ENCODE peak calls at places on chromosomes 13 and 19, in five cellular contexts. One of them, this sample, is unnamed.

GRCh38 chr19:16951529-16951928 is 62.7 kb downstream of the F2RL3 start:
- DNase-seq in H1: peak; percentile 20
- DNase-seq in mesendoderm: no peak
- DNase-seq in ascending aorta: no peak
- DNase-seq in body of pancreas: no peak
- DNase-seq in this sample: no peak

GRCh38 chr13:34006011-34006410 is 188.1 kb downstream of the RFC3 start:
- DNase-seq in body of pancreas: no peak
- DNase-seq in H1: no peak
- DNase-seq in mesendoderm: no peak
- DNase-seq in ascending aorta: no peak
- DNase-seq in this sample: no peak

GRCh38 chr19:996051-996838 is 4.0 kb upstream of the GRIN3B start:
- DNase-seq in body of pancreas: peak; percentile 61
- DNase-seq in H1: peak; percentile 77
- DNase-seq in ascending aorta: no peak
- DNase-seq in mesendoderm: peak; percentile 58
- DNase-seq in this sample: no peak

GRCh38 chr19:49560358-49560900 is 19.9 kb downstream of the NOSIP start:
- DNase-seq in H1: no peak
- DNase-seq in mesendoderm: no peak
- DNase-seq in body of pancreas: peak; percentile 83
- DNase-seq in ascending aorta: no peak
- DNase-seq in this sample: peak; percentile 60

GRCh38 chr13:99895999-99896695 is 75.4 kb downstream of the ZIC5 start:
- DNase-seq in mesendoderm: peak; percentile 52
- DNase-seq in body of pancreas: no peak
- DNase-seq in ascending aorta: no peak
- DNase-seq in H1: peak; percentile 65
- DNase-seq in this sample: peak; percentile 60

GRCh38 chr13:33676700-33677048 is 141.3 kb upstream of the RFC3 start:
- DNase-seq in ascending aorta: no peak
- DNase-seq in H1: no peak
- DNase-seq in body of pancreas: peak; percentile 84
- DNase-seq in mesendoderm: peak; percentile 37
- DNase-seq in this sample: no peak

GRCh38 chr13:97000295-97000925 is 6.1 kb upstream of the OXGR1 start:
- DNase-seq in body of pancreas: no peak
- DNase-seq in H1: no peak
- DNase-seq in mesendoderm: no peak
- DNase-seq in ascending aorta: no peak
- DNase-seq in this sample: no peak

GRCh38 chr19:34351382-34351802 is 13.6 kb upstream of the GPI start:
- DNase-seq in ascending aorta: no peak
- DNase-seq in H1: no peak
- DNase-seq in mesendoderm: no peak
- DNase-seq in body of pancreas: peak; percentile 49
- DNase-seq in this sample: no peak

GRCh38 chr13:33743438-33744368 is 74.2 kb upstream of the RFC3 start:
- DNase-seq in H1: no peak
- DNase-seq in body of pancreas: no peak
- DNase-seq in mesendoderm: peak; percentile 60
- DNase-seq in ascending aorta: no peak
- DNase-seq in this sample: no peak

GRCh38 chr13:38530492-38530891 is 156.4 kb upstream of the FREM2 start:
- DNase-seq in H1: no peak
- DNase-seq in body of pancreas: peak; percentile 7
- DNase-seq in mesendoderm: no peak
- DNase-seq in ascending aorta: no peak
- DNase-seq in this sample: no peak

GRCh38 chr13:88919970-88920628 is 1248.9 kb downstream of the SLITRK5 start:
- DNase-seq in body of pancreas: no peak
- DNase-seq in ascending aorta: no peak
- DNase-seq in H1: no peak
- DNase-seq in mesendoderm: no peak
- DNase-seq in this sample: no peak

GRCh38 chr13:77544365-77544764 is 8.9 kb downstream of the SCEL start:
- DNase-seq in ascending aorta: no peak
- DNase-seq in body of pancreas: peak; percentile 53
- DNase-seq in mesendoderm: no peak
- DNase-seq in H1: no peak
- DNase-seq in this sample: no peak

GRCh38 chr19:41868120-41868988 is 8.3 kb downstream of the RPS19 start:
- DNase-seq in body of pancreas: no peak
- DNase-seq in H1: no peak
- DNase-seq in mesendoderm: no peak
- DNase-seq in ascending aorta: no peak
- DNase-seq in this sample: no peak

GRCh38 chr19:54108496-54108895 is 5.8 kb downstream of the NDUFA3 start:
- DNase-seq in H1: no peak
- DNase-seq in ascending aorta: no peak
- DNase-seq in body of pancreas: no peak
- DNase-seq in mesendoderm: no peak
- DNase-seq in this sample: no peak

GRCh38 chr19:57016076-57016475 is 103.7 kb upstream of the USP29 start:
- DNase-seq in body of pancreas: no peak
- DNase-seq in mesendoderm: no peak
- DNase-seq in H1: no peak
- DNase-seq in ascending aorta: no peak
- DNase-seq in this sample: no peak

GRCh38 chr19:45403272-45403671 is 1.6 kb downstream of the PPP1R13L start:
- DNase-seq in H1: no peak
- DNase-seq in mesendoderm: no peak
- DNase-seq in ascending aorta: no peak
- DNase-seq in body of pancreas: no peak
- DNase-seq in this sample: no peak

GRCh38 chr13:27035892-27036235 is 135.7 kb downstream of the USP12 start:
- DNase-seq in H1: no peak
- DNase-seq in ascending aorta: no peak
- DNase-seq in mesendoderm: no peak
- DNase-seq in body of pancreas: no peak
- DNase-seq in this sample: peak; percentile 26

GRCh38 chr19:30710721-30711120 is 338.5 kb downstream of the ZNF536 start:
- DNase-seq in body of pancreas: no peak
- DNase-seq in ascending aorta: no peak
- DNase-seq in mesendoderm: no peak
- DNase-seq in H1: no peak
- DNase-seq in this sample: no peak

GRCh38 chr13:39836038-39836437 is 180.6 kb downstream of the COG6 start:
- DNase-seq in mesendoderm: peak; percentile 86
- DNase-seq in H1: no peak
- DNase-seq in body of pancreas: no peak
- DNase-seq in ascending aorta: no peak
- DNase-seq in this sample: no peak

GRCh38 chr19:3730457-3730958 is 22.3 kb downstream of the TJP3 start:
- DNase-seq in mesendoderm: no peak
- DNase-seq in body of pancreas: no peak
- DNase-seq in H1: no peak
- DNase-seq in ascending aorta: no peak
- DNase-seq in this sample: no peak

GRCh38 chr13:83325454-83325853 is 556.8 kb downstream of the SLITRK1 start:
- DNase-seq in H1: no peak
- DNase-seq in mesendoderm: peak; percentile 25
- DNase-seq in ascending aorta: no peak
- DNase-seq in body of pancreas: no peak
- DNase-seq in this sample: no peak

GRCh38 chr19:34712606-34713261 is 21.3 kb upstream of the ZNF181 start:
- DNase-seq in ascending aorta: no peak
- DNase-seq in mesendoderm: peak; percentile 83
- DNase-seq in H1: peak; percentile 51
- DNase-seq in body of pancreas: peak; percentile 67
- DNase-seq in this sample: peak; percentile 61

GRCh38 chr13:45516757-45517156 is 52.0 kb downstream of the COG3 start:
- DNase-seq in ascending aorta: no peak
- DNase-seq in mesendoderm: no peak
- DNase-seq in H1: no peak
- DNase-seq in body of pancreas: no peak
- DNase-seq in this sample: no peak

GRCh38 chr13:45512148-45512498 is 47.4 kb downstream of the COG3 start:
- DNase-seq in mesendoderm: no peak
- DNase-seq in H1: no peak
- DNase-seq in ascending aorta: no peak
- DNase-seq in body of pancreas: no peak
- DNase-seq in this sample: no peak

GRCh38 chr13:45506811-45507210 is 42.1 kb downstream of the COG3 start:
- DNase-seq in ascending aorta: no peak
- DNase-seq in mesendoderm: no peak
- DNase-seq in H1: no peak
- DNase-seq in body of pancreas: no peak
- DNase-seq in this sample: no peak

GRCh38 chr13:45510671-45511070 is 45.9 kb downstream of the COG3 start:
- DNase-seq in body of pancreas: no peak
- DNase-seq in mesendoderm: peak; percentile 70
- DNase-seq in ascending aorta: no peak
- DNase-seq in H1: no peak
- DNase-seq in this sample: no peak

GRCh38 chr13:45511310-45512147 is 46.8 kb downstream of the COG3 start:
- DNase-seq in H1: no peak
- DNase-seq in body of pancreas: peak; percentile 20
- DNase-seq in mesendoderm: peak; percentile 85
- DNase-seq in ascending aorta: no peak
- DNase-seq in this sample: no peak
- H3K27ac ChIP-seq in H1: no peak overlapping the region
- H3K27ac ChIP-seq in body of pancreas: no peak overlapping the region
- H3K27ac ChIP-seq in mesendoderm: no peak overlapping the region
- H3K27ac ChIP-seq in ascending aorta: peak overlapping the region; percentile 43
- H3K27ac ChIP-seq in this sample: no peak overlapping the region

GRCh38 chr13:73370066-73370465 is 311.3 kb downstream of the KLF5 start:
- DNase-seq in mesendoderm: no peak
- DNase-seq in H1: no peak
- DNase-seq in ascending aorta: no peak
- DNase-seq in body of pancreas: no peak
- DNase-seq in this sample: no peak

GRCh38 chr13:73366241-73366640 is 307.4 kb downstream of the KLF5 start:
- DNase-seq in mesendoderm: no peak
- DNase-seq in body of pancreas: no peak
- DNase-seq in ascending aorta: no peak
- DNase-seq in H1: no peak
- DNase-seq in this sample: no peak

GRCh38 chr13:73368608-73369007 is 309.8 kb downstream of the KLF5 start:
- DNase-seq in ascending aorta: no peak
- DNase-seq in mesendoderm: no peak
- DNase-seq in H1: no peak
- DNase-seq in body of pancreas: no peak
- DNase-seq in this sample: no peak

GRCh38 chr13:73369095-73369494 is 310.3 kb downstream of the KLF5 start:
- DNase-seq in ascending aorta: no peak
- DNase-seq in H1: no peak
- DNase-seq in body of pancreas: no peak
- DNase-seq in mesendoderm: no peak
- DNase-seq in this sample: no peak

DNA sequence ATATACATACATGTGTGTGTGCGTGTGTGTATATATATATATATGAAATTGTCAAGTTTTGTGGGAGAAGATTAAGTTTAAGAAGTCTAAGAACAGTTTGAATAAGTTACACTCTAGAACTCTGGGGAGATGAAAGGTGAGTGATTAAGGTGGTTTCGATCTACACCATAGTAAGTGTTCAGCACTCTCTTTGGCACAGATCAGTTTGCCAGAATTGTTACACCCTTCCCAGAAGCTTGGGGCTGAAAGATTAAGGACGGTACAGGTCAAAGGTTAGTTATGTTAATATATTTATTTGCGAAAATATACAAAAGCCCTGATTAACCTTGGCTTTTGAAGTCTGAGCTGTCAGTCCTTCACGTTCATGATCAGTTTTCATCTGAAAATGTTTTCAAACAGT is 309.1 kb downstream of the KLF5 start:
- DNase-seq in H1: no peak
- DNase-seq in mesendoderm: no peak
- DNase-seq in ascending aorta: no peak
- DNase-seq in body of pancreas: no peak
- DNase-seq in this sample: no peak
- H3K27ac ChIP-seq in H1: no peak overlapping the region
- H3K27ac ChIP-seq in mesendoderm: no peak overlapping the region
- H3K27ac ChIP-seq in ascending aorta: no peak overlapping the region
- H3K27ac ChIP-seq in body of pancreas: no peak overlapping the region
- H3K27ac ChIP-seq in this sample: no peak overlapping the region

DNA sequence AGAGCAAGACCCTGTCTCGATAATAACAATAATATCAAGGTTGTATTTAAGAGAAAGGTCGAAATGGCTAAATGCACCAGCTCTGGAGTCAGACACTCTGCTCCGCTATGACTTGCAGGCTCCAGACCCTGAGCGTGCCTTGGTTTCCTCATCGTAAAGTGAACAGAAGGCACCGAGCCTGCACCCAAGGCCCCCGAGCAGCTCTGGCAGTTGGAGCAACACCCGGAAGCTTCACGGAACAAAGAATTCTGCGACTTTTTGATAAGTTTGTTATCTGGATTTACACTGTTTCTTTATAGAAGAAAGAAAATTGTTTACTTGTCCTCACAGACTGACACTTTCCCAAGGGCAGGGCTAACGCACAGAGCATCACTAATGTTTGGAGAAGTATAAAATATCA is 4.4 kb downstream of the GRTP1 start:
- DNase-seq in ascending aorta: no peak
- DNase-seq in body of pancreas: no peak
- DNase-seq in H1: no peak
- DNase-seq in mesendoderm: no peak
- DNase-seq in this sample: no peak
- H3K27ac ChIP-seq in ascending aorta: no peak overlapping the region
- H3K27ac ChIP-seq in body of pancreas: no peak overlapping the region
- H3K27ac ChIP-seq in H1: no peak overlapping the region
- H3K27ac ChIP-seq in mesendoderm: no peak overlapping the region
- H3K27ac ChIP-seq in this sample: no peak overlapping the region

GRCh38 chr19:39515551-39516191 is 732 bp downstream of the SELENOV start:
- DNase-seq in mesendoderm: no peak
- DNase-seq in body of pancreas: peak; percentile 17
- DNase-seq in H1: no peak
- DNase-seq in ascending aorta: no peak
- DNase-seq in this sample: no peak
- H3K27ac ChIP-seq in mesendoderm: no peak overlapping the region
- H3K27ac ChIP-seq in body of pancreas: no peak overlapping the region
- H3K27ac ChIP-seq in H1: peak overlapping the region; percentile 61
- H3K27ac ChIP-seq in ascending aorta: no peak overlapping the region
- H3K27ac ChIP-seq in this sample: no peak overlapping the region